ENCODE peak calls at places on chromosomes 3 and 15, in four cellular contexts. One of them, this sample, is unnamed. For H3K36me3, the result is how much of the 10 kb centered on the place peaks cover.

GRCh38 chr3:124584552-124585391 is 145.5 kb upstream of the UMPS start:
- DNase-seq in esophagus squamous epithelium: no peak
- DNase-seq in Peyer's patch: peak
- DNase-seq in cardiac muscle cell: peak
- DNase-seq in this sample: peak

GRCh38 chr15:91302588-91303439 is 202.8 kb downstream of the SV2B start:
- DNase-seq in esophagus squamous epithelium: no peak
- DNase-seq in Peyer's patch: no peak
- DNase-seq in cardiac muscle cell: peak
- DNase-seq in this sample: no peak

GRCh38 chr3:16884748-16885587 is at the start of gene PLCL2:
- DNase-seq in esophagus squamous epithelium: no peak
- DNase-seq in Peyer's patch: peak
- DNase-seq in cardiac muscle cell: peak
- DNase-seq in this sample: peak

GRCh38 chr3:191328963-191329653 is at the start of gene CCDC50:
- DNase-seq in esophagus squamous epithelium: peak
- DNase-seq in Peyer's patch: peak
- DNase-seq in cardiac muscle cell: peak
- DNase-seq in this sample: peak

GRCh38 chr3:18559323-18559972 is 134.3 kb upstream of the SATB1 start:
- DNase-seq in esophagus squamous epithelium: no peak
- DNase-seq in Peyer's patch: no peak
- DNase-seq in cardiac muscle cell: peak
- DNase-seq in this sample: peak

GRCh38 chr3:73707772-73708171 is 83.0 kb upstream of the PDZRN3 start:
- DNase-seq in esophagus squamous epithelium: no peak
- DNase-seq in Peyer's patch: no peak
- DNase-seq in cardiac muscle cell: no peak
- DNase-seq in this sample: no peak

GRCh38 chr15:33313491-33313890 is 2.7 kb downstream of the RYR3 start:
- DNase-seq in esophagus squamous epithelium: no peak
- DNase-seq in Peyer's patch: no peak
- DNase-seq in cardiac muscle cell: no peak
- DNase-seq in this sample: no peak

GRCh38 chr3:69791111-69791510 is 51.8 kb downstream of the MITF start:
- DNase-seq in esophagus squamous epithelium: no peak
- DNase-seq in Peyer's patch: peak
- DNase-seq in cardiac muscle cell: peak
- DNase-seq in this sample: no peak

GRCh38 chr3:44987318-44987717 is 11.3 kb downstream of the EXOSC7 start:
- DNase-seq in esophagus squamous epithelium: no peak
- DNase-seq in Peyer's patch: no peak
- DNase-seq in cardiac muscle cell: no peak
- DNase-seq in this sample: no peak

GRCh38 chr15:20341901-20342605 is 199.5 kb downstream of the GOLGA6L6 start:
- DNase-seq in esophagus squamous epithelium: no peak
- DNase-seq in Peyer's patch: peak
- DNase-seq in cardiac muscle cell: peak
- DNase-seq in this sample: peak

GRCh38 chr15:96838088-96838487 is 507.6 kb downstream of the NR2F2 start:
- DNase-seq in esophagus squamous epithelium: no peak
- DNase-seq in Peyer's patch: no peak
- DNase-seq in cardiac muscle cell: no peak
- DNase-seq in this sample: no peak

GRCh38 chr15:58043192-58043903 is 22.2 kb downstream of the ALDH1A2 start:
- DNase-seq in esophagus squamous epithelium: no peak
- DNase-seq in Peyer's patch: no peak
- DNase-seq in cardiac muscle cell: peak
- DNase-seq in this sample: no peak

GRCh38 chr15:58701376-58701775 is 48.1 kb downstream of the ADAM10 start:
- DNase-seq in esophagus squamous epithelium: no peak
- DNase-seq in Peyer's patch: no peak
- DNase-seq in cardiac muscle cell: no peak
- DNase-seq in this sample: no peak

DNA sequence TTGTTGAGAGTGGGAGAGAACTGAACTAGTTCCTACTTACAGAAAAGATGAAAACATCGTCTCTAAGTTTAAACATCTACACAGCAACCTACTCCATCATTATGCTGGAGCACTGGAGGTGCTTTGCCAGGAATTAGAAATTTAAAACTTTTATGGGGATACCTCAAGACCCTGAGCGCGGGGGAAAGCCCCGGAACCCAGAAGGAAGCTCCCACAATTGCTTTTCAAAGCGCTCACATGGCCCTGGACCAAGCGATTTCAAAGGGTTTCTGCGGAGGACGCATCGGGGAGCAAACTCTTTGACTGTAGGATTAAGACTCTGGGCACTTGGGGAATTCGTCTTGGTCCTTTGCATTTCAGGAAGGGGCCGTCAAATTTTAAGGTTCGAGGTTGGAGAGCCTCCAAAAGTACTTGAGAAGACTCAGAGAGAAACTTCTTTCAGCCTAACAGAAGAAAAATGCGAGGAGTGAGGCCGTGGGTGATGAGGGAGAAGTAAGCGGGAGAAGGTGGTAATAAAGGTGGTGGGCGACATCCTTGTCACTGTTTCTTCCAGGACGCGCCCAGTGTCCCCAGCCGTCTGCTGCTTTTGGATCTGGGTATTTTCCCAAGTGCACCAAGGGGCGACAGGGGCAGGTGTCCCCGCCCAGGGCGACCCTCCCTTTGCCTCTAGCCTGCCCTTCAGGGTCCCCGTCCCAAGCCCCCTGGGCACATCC is 591 bp downstream of the PROK2 start:
- DNase-seq in esophagus squamous epithelium: no peak
- DNase-seq in Peyer's patch: no peak
- DNase-seq in cardiac muscle cell: peak
- DNase-seq in this sample: no peak
- H3K4me3 ChIP-seq in esophagus squamous epithelium: peak
- H3K4me3 ChIP-seq in Peyer's patch: peak
- H3K4me3 ChIP-seq in cardiac muscle cell: peak
- H3K4me3 ChIP-seq in this sample: peak

DNA sequence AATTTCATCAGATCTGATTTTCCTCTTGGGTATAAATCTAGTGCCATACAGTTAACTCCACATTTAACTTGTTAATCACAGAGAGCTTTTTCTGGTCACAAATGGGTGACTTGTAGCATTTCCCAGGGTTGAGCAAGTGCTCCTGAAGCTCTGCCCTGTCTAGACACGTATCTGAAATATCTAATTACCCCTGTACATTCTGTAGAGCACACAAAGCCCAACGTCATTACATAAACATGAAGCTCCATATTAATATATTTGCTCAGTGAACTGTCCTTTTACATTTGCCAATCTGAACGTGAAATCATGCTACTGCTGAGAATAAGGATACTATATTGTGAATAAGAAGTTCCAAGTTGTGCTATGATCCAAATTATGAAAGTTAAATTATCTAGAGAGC is 49.0 kb downstream of the THBS1 start:
- DNase-seq in esophagus squamous epithelium: no peak
- DNase-seq in Peyer's patch: no peak
- DNase-seq in cardiac muscle cell: no peak
- DNase-seq in this sample: no peak
- H3K27ac ChIP-seq in esophagus squamous epithelium: peak
- H3K27ac ChIP-seq in Peyer's patch: peak
- H3K27ac ChIP-seq in cardiac muscle cell: no peak
- H3K27ac ChIP-seq in this sample: no peak

GRCh38 chr3:47001731-47002489 is 22.4 kb downstream of the NBEAL2 start:
- DNase-seq in esophagus squamous epithelium: no peak
- DNase-seq in Peyer's patch: peak
- DNase-seq in cardiac muscle cell: no peak
- DNase-seq in this sample: no peak
- H3K36me3 ChIP-seq in esophagus squamous epithelium: half or more
- H3K36me3 ChIP-seq in Peyer's patch: under half
- H3K36me3 ChIP-seq in cardiac muscle cell: under half
- H3K36me3 ChIP-seq in this sample: under half

GRCh38 chr15:39936187-39936586 is 2.3 kb downstream of the EIF2AK4 start:
- DNase-seq in esophagus squamous epithelium: no peak
- DNase-seq in Peyer's patch: no peak
- DNase-seq in cardiac muscle cell: no peak
- DNase-seq in this sample: no peak

GRCh38 chr15:39936681-39937080 is 2.8 kb downstream of the EIF2AK4 start:
- DNase-seq in esophagus squamous epithelium: no peak
- DNase-seq in Peyer's patch: no peak
- DNase-seq in cardiac muscle cell: no peak
- DNase-seq in this sample: no peak

GRCh38 chr15:39931615-39932014 is 2.3 kb upstream of the EIF2AK4 start:
- DNase-seq in esophagus squamous epithelium: no peak
- DNase-seq in Peyer's patch: no peak
- DNase-seq in cardiac muscle cell: no peak
- DNase-seq in this sample: no peak

GRCh38 chr15:39934415-39935044 is 615 bp downstream of the EIF2AK4 start:
- DNase-seq in esophagus squamous epithelium: no peak
- DNase-seq in Peyer's patch: no peak
- DNase-seq in cardiac muscle cell: peak
- DNase-seq in this sample: no peak

GRCh38 chr15:39935241-39935640 is 1.3 kb downstream of the EIF2AK4 start:
- DNase-seq in esophagus squamous epithelium: no peak
- DNase-seq in Peyer's patch: no peak
- DNase-seq in cardiac muscle cell: no peak
- DNase-seq in this sample: no peak
- H3K4me3 ChIP-seq in esophagus squamous epithelium: no peak
- H3K4me3 ChIP-seq in Peyer's patch: no peak
- H3K4me3 ChIP-seq in cardiac muscle cell: peak
- H3K4me3 ChIP-seq in this sample: no peak